ENCODE peak calls at places on chromosomes 16 and 17, in eight cellular contexts. One of them, this sample, is unnamed.

GRCh38 chr17:20310481-20310880 is 156.9 kb downstream of the LGALS9B start:
- DNase-seq in gastrocnemius medialis: no peak
- DNase-seq in brain microvascular endothelial cell: no peak
- DNase-seq in AG04450: no peak
- DNase-seq in neural progenitor cell: no peak
- DNase-seq in transverse colon: no peak
- DNase-seq in psoas muscle: no peak
- DNase-seq in CD8-positive, alpha-beta T cell: no peak
- DNase-seq in this sample: no peak

GRCh38 chr17:65553646-65554567 is 7.5 kb downstream of the AXIN2 start:
- DNase-seq in gastrocnemius medialis: no peak
- DNase-seq in brain microvascular endothelial cell: no peak
- DNase-seq in AG04450: no peak
- DNase-seq in neural progenitor cell: peak; percentile 27
- DNase-seq in transverse colon: no peak
- DNase-seq in psoas muscle: no peak
- DNase-seq in CD8-positive, alpha-beta T cell: no peak
- DNase-seq in this sample: no peak

GRCh38 chr16:51766739-51767138 is 615.7 kb upstream of the SALL1 start:
- DNase-seq in gastrocnemius medialis: no peak
- DNase-seq in brain microvascular endothelial cell: no peak
- DNase-seq in AG04450: no peak
- DNase-seq in neural progenitor cell: no peak
- DNase-seq in transverse colon: no peak
- DNase-seq in psoas muscle: no peak
- DNase-seq in CD8-positive, alpha-beta T cell: no peak
- DNase-seq in this sample: no peak

GRCh38 chr16:4383591-4384495 is 12.2 kb downstream of the VASN start:
- DNase-seq in gastrocnemius medialis: no peak
- DNase-seq in brain microvascular endothelial cell: no peak
- DNase-seq in AG04450: no peak
- DNase-seq in neural progenitor cell: no peak
- DNase-seq in transverse colon: no peak
- DNase-seq in psoas muscle: no peak
- DNase-seq in CD8-positive, alpha-beta T cell: no peak
- DNase-seq in this sample: no peak

GRCh38 chr17:45144199-45145034 is 3.9 kb upstream of the HEXIM1 start:
- DNase-seq in gastrocnemius medialis: no peak
- DNase-seq in brain microvascular endothelial cell: no peak
- DNase-seq in AG04450: no peak
- DNase-seq in neural progenitor cell: peak; percentile 43
- DNase-seq in transverse colon: peak; percentile 69
- DNase-seq in psoas muscle: peak; percentile 81
- DNase-seq in CD8-positive, alpha-beta T cell: no peak
- DNase-seq in this sample: peak; percentile 72

GRCh38 chr17:67216544-67217320 is 28.3 kb downstream of the HELZ start:
- DNase-seq in gastrocnemius medialis: no peak
- DNase-seq in brain microvascular endothelial cell: no peak
- DNase-seq in AG04450: no peak
- DNase-seq in neural progenitor cell: no peak
- DNase-seq in transverse colon: no peak
- DNase-seq in psoas muscle: no peak
- DNase-seq in CD8-positive, alpha-beta T cell: no peak
- DNase-seq in this sample: no peak

GRCh38 chr17:35087731-35088646 is 24.5 kb upstream of the RFFL start:
- DNase-seq in gastrocnemius medialis: peak; percentile 18
- DNase-seq in brain microvascular endothelial cell: peak; percentile 34
- DNase-seq in AG04450: no peak
- DNase-seq in neural progenitor cell: no peak
- DNase-seq in transverse colon: peak; percentile 72
- DNase-seq in psoas muscle: peak; percentile 71
- DNase-seq in CD8-positive, alpha-beta T cell: peak; percentile 53
- DNase-seq in this sample: peak; percentile 84

GRCh38 chr17:50048146-50048720 is 7.7 kb upstream of the ITGA3 start:
- DNase-seq in gastrocnemius medialis: no peak
- DNase-seq in brain microvascular endothelial cell: no peak
- DNase-seq in AG04450: no peak
- DNase-seq in neural progenitor cell: no peak
- DNase-seq in transverse colon: no peak
- DNase-seq in psoas muscle: peak; percentile 31
- DNase-seq in CD8-positive, alpha-beta T cell: no peak
- DNase-seq in this sample: no peak

GRCh38 chr17:67636841-67637240 is 80.9 kb upstream of the NOL11 start:
- DNase-seq in gastrocnemius medialis: no peak
- DNase-seq in brain microvascular endothelial cell: peak; percentile 15
- DNase-seq in AG04450: no peak
- DNase-seq in neural progenitor cell: no peak
- DNase-seq in transverse colon: no peak
- DNase-seq in psoas muscle: no peak
- DNase-seq in CD8-positive, alpha-beta T cell: no peak
- DNase-seq in this sample: no peak

GRCh38 chr17:67575325-67575724 is 142.4 kb upstream of the NOL11 start:
- DNase-seq in gastrocnemius medialis: no peak
- DNase-seq in brain microvascular endothelial cell: no peak
- DNase-seq in AG04450: no peak
- DNase-seq in neural progenitor cell: no peak
- DNase-seq in transverse colon: peak; percentile 22
- DNase-seq in psoas muscle: no peak
- DNase-seq in CD8-positive, alpha-beta T cell: peak; percentile 41
- DNase-seq in this sample: peak; percentile 53

GRCh38 chr16:17311333-17312099 is 159.2 kb downstream of the XYLT1 start:
- DNase-seq in gastrocnemius medialis: no peak
- DNase-seq in brain microvascular endothelial cell: no peak
- DNase-seq in AG04450: no peak
- DNase-seq in neural progenitor cell: no peak
- DNase-seq in transverse colon: no peak
- DNase-seq in psoas muscle: no peak
- DNase-seq in CD8-positive, alpha-beta T cell: no peak
- DNase-seq in this sample: no peak

GRCh38 chr17:66746736-66747135 is 88.2 kb upstream of the CACNG5 start:
- DNase-seq in gastrocnemius medialis: no peak
- DNase-seq in brain microvascular endothelial cell: no peak
- DNase-seq in AG04450: no peak
- DNase-seq in neural progenitor cell: no peak
- DNase-seq in transverse colon: no peak
- DNase-seq in psoas muscle: no peak
- DNase-seq in CD8-positive, alpha-beta T cell: no peak
- DNase-seq in this sample: no peak

GRCh38 chr16:30406911-30407793 is at the start of gene ZNF771:
- DNase-seq in gastrocnemius medialis: peak; percentile 84
- DNase-seq in brain microvascular endothelial cell: peak; percentile 74
- DNase-seq in AG04450: peak; percentile 45
- DNase-seq in neural progenitor cell: peak; percentile 95
- DNase-seq in transverse colon: peak; percentile 96
- DNase-seq in psoas muscle: peak; percentile 97
- DNase-seq in CD8-positive, alpha-beta T cell: peak; percentile 94
- DNase-seq in this sample: peak; percentile 97

GRCh38 chr17:27244481-27245223 is 49.3 kb upstream of the WSB1 start:
- DNase-seq in gastrocnemius medialis: peak; percentile 69
- DNase-seq in brain microvascular endothelial cell: peak; percentile 81
- DNase-seq in AG04450: peak; percentile 87
- DNase-seq in neural progenitor cell: peak; percentile 33
- DNase-seq in transverse colon: peak; percentile 41
- DNase-seq in psoas muscle: peak; percentile 87
- DNase-seq in CD8-positive, alpha-beta T cell: no peak
- DNase-seq in this sample: peak; percentile 60

GRCh38 chr17:27247958-27248342 is 46.0 kb upstream of the WSB1 start:
- DNase-seq in gastrocnemius medialis: no peak
- DNase-seq in brain microvascular endothelial cell: no peak
- DNase-seq in AG04450: no peak
- DNase-seq in neural progenitor cell: no peak
- DNase-seq in transverse colon: no peak
- DNase-seq in psoas muscle: no peak
- DNase-seq in CD8-positive, alpha-beta T cell: no peak
- DNase-seq in this sample: no peak

GRCh38 chr17:27245230-27245696 is 48.7 kb upstream of the WSB1 start:
- DNase-seq in gastrocnemius medialis: peak; percentile 66
- DNase-seq in brain microvascular endothelial cell: peak; percentile 79
- DNase-seq in AG04450: peak; percentile 82
- DNase-seq in neural progenitor cell: peak; percentile 85
- DNase-seq in transverse colon: peak; percentile 85
- DNase-seq in psoas muscle: peak; percentile 92
- DNase-seq in CD8-positive, alpha-beta T cell: peak; percentile 51
- DNase-seq in this sample: peak; percentile 83

GRCh38 chr17:27247071-27247957 is 46.6 kb upstream of the WSB1 start:
- DNase-seq in gastrocnemius medialis: peak; percentile 48
- DNase-seq in brain microvascular endothelial cell: peak; percentile 80
- DNase-seq in AG04450: peak; percentile 43
- DNase-seq in neural progenitor cell: no peak
- DNase-seq in transverse colon: peak; percentile 81
- DNase-seq in psoas muscle: peak; percentile 61
- DNase-seq in CD8-positive, alpha-beta T cell: no peak
- DNase-seq in this sample: peak; percentile 77

DNA sequence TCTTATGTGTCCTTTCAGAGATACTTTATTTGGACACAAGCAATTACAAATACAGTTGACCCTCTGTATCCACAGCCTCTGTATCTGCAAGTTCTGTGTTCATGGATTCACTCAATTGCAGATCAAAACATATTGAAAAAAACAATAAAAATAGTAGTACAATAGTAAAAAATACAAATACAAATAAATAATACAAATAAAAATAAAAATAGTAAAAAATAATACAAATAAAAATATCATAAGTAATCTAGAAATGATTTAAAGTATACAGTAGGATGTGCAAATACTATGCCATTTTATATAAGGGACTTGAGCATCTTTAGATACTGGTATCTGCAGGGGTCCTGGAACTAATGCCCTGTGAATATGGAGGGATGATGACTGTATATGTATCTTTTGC is 47.4 kb upstream of the WSB1 start:
- DNase-seq in gastrocnemius medialis: no peak
- DNase-seq in brain microvascular endothelial cell: no peak
- DNase-seq in AG04450: no peak
- DNase-seq in neural progenitor cell: no peak
- DNase-seq in transverse colon: no peak
- DNase-seq in psoas muscle: no peak
- DNase-seq in CD8-positive, alpha-beta T cell: no peak
- DNase-seq in this sample: no peak
- H3K27ac ChIP-seq in gastrocnemius medialis: peak overlapping the region; percentile 81
- H3K27ac ChIP-seq in brain microvascular endothelial cell: peak overlapping the region; percentile 74
- H3K27ac ChIP-seq in AG04450: no peak overlapping the region
- H3K27ac ChIP-seq in neural progenitor cell: no peak overlapping the region
- H3K27ac ChIP-seq in transverse colon: peak overlapping the region; percentile 80
- H3K27ac ChIP-seq in psoas muscle: no peak overlapping the region
- H3K27ac ChIP-seq in CD8-positive, alpha-beta T cell: no peak overlapping the region
- H3K27ac ChIP-seq in this sample: no peak overlapping the region

DNA sequence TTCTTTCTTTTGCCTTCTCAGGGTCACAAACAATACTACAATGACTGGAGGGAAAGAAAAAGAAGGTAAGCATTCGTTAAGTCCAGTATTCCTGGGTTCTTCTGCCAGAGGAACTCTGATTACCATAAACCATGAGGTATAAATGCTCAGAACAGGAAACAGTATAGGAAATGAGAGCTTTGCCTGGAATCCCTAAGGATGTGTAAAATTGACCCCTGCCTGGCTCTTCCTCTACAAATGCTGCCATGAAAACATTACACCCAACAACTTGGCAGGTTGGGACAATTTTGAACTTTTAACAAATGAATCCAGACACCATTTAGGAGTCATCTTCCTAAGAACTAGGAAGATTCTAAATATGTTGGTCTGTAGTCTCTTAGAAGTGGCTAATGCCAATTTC is 173.8 kb downstream of the CDH11 start:
- DNase-seq in gastrocnemius medialis: no peak
- DNase-seq in brain microvascular endothelial cell: no peak
- DNase-seq in AG04450: no peak
- DNase-seq in neural progenitor cell: no peak
- DNase-seq in transverse colon: no peak
- DNase-seq in psoas muscle: no peak
- DNase-seq in CD8-positive, alpha-beta T cell: no peak
- DNase-seq in this sample: no peak
- H3K27ac ChIP-seq in gastrocnemius medialis: no peak overlapping the region
- H3K27ac ChIP-seq in brain microvascular endothelial cell: no peak overlapping the region
- H3K27ac ChIP-seq in AG04450: no peak overlapping the region
- H3K27ac ChIP-seq in neural progenitor cell: no peak overlapping the region
- H3K27ac ChIP-seq in transverse colon: no peak overlapping the region
- H3K27ac ChIP-seq in psoas muscle: no peak overlapping the region
- H3K27ac ChIP-seq in CD8-positive, alpha-beta T cell: no peak overlapping the region
- H3K27ac ChIP-seq in this sample: no peak overlapping the region

GRCh38 chr17:64016248-64016784 is 4.1 kb downstream of the ICAM2 start:
- DNase-seq in gastrocnemius medialis: no peak
- DNase-seq in brain microvascular endothelial cell: no peak
- DNase-seq in AG04450: no peak
- DNase-seq in neural progenitor cell: no peak
- DNase-seq in transverse colon: no peak
- DNase-seq in psoas muscle: no peak
- DNase-seq in CD8-positive, alpha-beta T cell: peak; percentile 49
- DNase-seq in this sample: peak; percentile 45

GRCh38 chr17:64015447-64015846 is 5.0 kb downstream of the ICAM2 start:
- DNase-seq in gastrocnemius medialis: no peak
- DNase-seq in brain microvascular endothelial cell: no peak
- DNase-seq in AG04450: no peak
- DNase-seq in neural progenitor cell: no peak
- DNase-seq in transverse colon: no peak
- DNase-seq in psoas muscle: no peak
- DNase-seq in CD8-positive, alpha-beta T cell: peak; percentile 7
- DNase-seq in this sample: no peak

GRCh38 chr17:64019486-64020067 is 856 bp downstream of the ICAM2 start:
- DNase-seq in gastrocnemius medialis: no peak
- DNase-seq in brain microvascular endothelial cell: no peak
- DNase-seq in AG04450: no peak
- DNase-seq in neural progenitor cell: no peak
- DNase-seq in transverse colon: no peak
- DNase-seq in psoas muscle: no peak
- DNase-seq in CD8-positive, alpha-beta T cell: peak; percentile 48
- DNase-seq in this sample: peak; percentile 45

GRCh38 chr17:64017381-64017980 is 3.0 kb downstream of the ICAM2 start:
- DNase-seq in gastrocnemius medialis: no peak
- DNase-seq in brain microvascular endothelial cell: no peak
- DNase-seq in AG04450: no peak
- DNase-seq in neural progenitor cell: no peak
- DNase-seq in transverse colon: no peak
- DNase-seq in psoas muscle: no peak
- DNase-seq in CD8-positive, alpha-beta T cell: no peak
- DNase-seq in this sample: no peak

GRCh38 chr17:64016974-64017373 is 3.5 kb downstream of the ICAM2 start:
- DNase-seq in gastrocnemius medialis: no peak
- DNase-seq in brain microvascular endothelial cell: no peak
- DNase-seq in AG04450: no peak
- DNase-seq in neural progenitor cell: no peak
- DNase-seq in transverse colon: no peak
- DNase-seq in psoas muscle: no peak
- DNase-seq in CD8-positive, alpha-beta T cell: no peak
- DNase-seq in this sample: no peak
- H3K27ac ChIP-seq in gastrocnemius medialis: peak overlapping the region; percentile 74
- H3K27ac ChIP-seq in brain microvascular endothelial cell: no peak overlapping the region
- H3K27ac ChIP-seq in AG04450: no peak overlapping the region
- H3K27ac ChIP-seq in neural progenitor cell: no peak overlapping the region
- H3K27ac ChIP-seq in transverse colon: peak overlapping the region; percentile 36
- H3K27ac ChIP-seq in psoas muscle: no peak overlapping the region
- H3K27ac ChIP-seq in CD8-positive, alpha-beta T cell: peak overlapping the region; percentile 32
- H3K27ac ChIP-seq in this sample: peak overlapping the region; percentile 16

DNA sequence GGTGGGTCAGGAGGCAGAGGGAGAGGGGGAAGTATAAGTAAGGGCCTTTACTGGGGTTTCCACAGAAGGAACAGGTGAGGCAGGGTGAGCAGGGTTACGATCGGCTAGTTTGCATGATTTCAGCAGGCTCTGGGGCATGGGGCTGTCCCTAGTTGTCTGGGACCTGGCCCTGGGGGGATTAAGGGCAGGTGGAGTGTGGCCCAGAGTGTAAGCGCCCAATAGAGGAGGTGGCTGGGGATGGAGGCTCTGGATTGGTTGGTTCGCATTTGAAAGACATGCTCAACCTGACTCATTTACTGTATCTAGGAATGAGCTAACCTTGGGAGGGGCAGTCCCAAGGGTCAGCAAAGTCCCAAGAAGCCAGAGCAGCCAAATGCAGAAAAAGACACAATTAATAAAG is 230.3 kb downstream of the MAP2K4 start:
- DNase-seq in gastrocnemius medialis: no peak
- DNase-seq in brain microvascular endothelial cell: no peak
- DNase-seq in AG04450: no peak
- DNase-seq in neural progenitor cell: no peak
- DNase-seq in transverse colon: no peak
- DNase-seq in psoas muscle: no peak
- DNase-seq in CD8-positive, alpha-beta T cell: no peak
- DNase-seq in this sample: no peak
- H3K27ac ChIP-seq in gastrocnemius medialis: no peak overlapping the region
- H3K27ac ChIP-seq in brain microvascular endothelial cell: no peak overlapping the region
- H3K27ac ChIP-seq in AG04450: no peak overlapping the region
- H3K27ac ChIP-seq in neural progenitor cell: no peak overlapping the region
- H3K27ac ChIP-seq in transverse colon: no peak overlapping the region
- H3K27ac ChIP-seq in psoas muscle: no peak overlapping the region
- H3K27ac ChIP-seq in CD8-positive, alpha-beta T cell: no peak overlapping the region
- H3K27ac ChIP-seq in this sample: no peak overlapping the region